ENCODE peak calls at places on chromosomes 16 and 17, in eight cellular contexts. T is EL; R is SW480; U is caudate nucleus; X is stimulated activated naive CD8-positive, alpha-beta T cell treated with anti-CD3 and anti-CD28 coated beads, Interleukin-15, Interleukin-2, amounts not matched to agents 100 U/mL and 50 U/mL, for 24 hours; J is GDM1; G is kidney tubule cell; V is HFFc6. O is an unnamed sample.
A peak's percentile ranks its signal among the peaks of the same experiment; 100 is the strongest.

GRCh38 chr16:69567031-69567680 is 1.4 kb downstream of the NFAT5 start:
- DNase-seq in T (peak; percentile 7), R (peak; percentile 51), U (no peak), X (no peak), J (no peak), G (peak; percentile 78), V (no peak), O (no peak)

GRCh38 chr16:55530316-55530856 is 21.5 kb downstream of the LPCAT2 start:
- DNase-seq in T (no peak), R (no peak), U (no peak), X (no peak), J (no peak), G (no peak), V (no peak), O (no peak)

GRCh38 chr17:8753976-8754440 is 4.3 kb downstream of the SPDYE4 start:
- DNase-seq in T (peak; percentile 28), R (peak; percentile 60), U (no peak), X (no peak), J (no peak), G (peak; percentile 28), V (peak; percentile 26), O (no peak)

GRCh38 chr16:88700636-88701482 is 5.3 kb downstream of the RNF166 start:
- DNase-seq in T (peak; percentile 80), R (no peak), U (peak; percentile 61), X (peak; percentile 95), J (peak; percentile 96), G (peak; percentile 41), V (peak; percentile 80), O (peak; percentile 94)

GRCh38 chr16:84813141-84813933 is 6.4 kb upstream of the CRISPLD2 start:
- DNase-seq in T (no peak), R (no peak), U (no peak), X (no peak), J (no peak), G (no peak), V (no peak), O (peak; percentile 46)

GRCh38 chr17:68318103-68318991 is 27.1 kb downstream of the ARSG start:
- DNase-seq in T (peak; percentile 87), R (peak; percentile 92), U (no peak), X (no peak), J (no peak), G (peak; percentile 85), V (peak; percentile 19), O (peak; percentile 83)

GRCh38 chr16:52497067-52497816 is 49.7 kb downstream of the TOX3 start:
- DNase-seq in T (no peak), R (peak; percentile 13), U (no peak), X (no peak), J (no peak), G (peak; percentile 6), V (no peak), O (no peak)

GRCh38 chr17:78345172-78345571 is 14.7 kb downstream of the SOCS3 start:
- DNase-seq in T (no peak), R (no peak), U (no peak), X (no peak), J (no peak), G (no peak), V (no peak), O (no peak)

GRCh38 chr16:88993946-88994600 is 17.1 kb upstream of the CBFA2T3 start:
- DNase-seq in T (no peak), R (no peak), U (no peak), X (no peak), J (no peak), G (no peak), V (no peak), O (no peak)

GRCh38 chr16:85061566-85061965 is 34.0 kb downstream of the KIAA0513 start:
- DNase-seq in T (no peak), R (no peak), U (no peak), X (no peak), J (no peak), G (no peak), V (no peak), O (no peak)

GRCh38 chr16:52123063-52123839 is 423.7 kb downstream of the TOX3 start:
- DNase-seq in T (no peak), R (no peak), U (no peak), X (no peak), J (no peak), G (no peak), V (no peak), O (no peak)

GRCh38 chr17:73874008-73874407 is 229.8 kb upstream of the SDK2 start:
- DNase-seq in T (no peak), R (no peak), U (no peak), X (no peak), J (no peak), G (peak; percentile 19), V (no peak), O (no peak)

GRCh38 chr17:63753215-63753614 is 11.6 kb upstream of the STRADA start:
- DNase-seq in T (no peak), R (no peak), U (no peak), X (no peak), J (no peak), G (no peak), V (no peak), O (no peak)

GRCh38 chr17:47872651-47873161 is 21.7 kb upstream of the SP6 start:
- DNase-seq in T (no peak), R (peak; percentile 26), U (no peak), X (no peak), J (no peak), G (no peak), V (no peak), O (peak; percentile 40)

GRCh38 chr16:65102326-65102725 is 19.5 kb downstream of the CDH11 start:
- DNase-seq in T (no peak), R (no peak), U (no peak), X (no peak), J (no peak), G (no peak), V (no peak), O (no peak)

O was measured in Daoy.